ENCODE peak calls at places on chromosomes 12 and 14, in six cellular contexts. J is astrocyte of the spinal cord, D is WERI-Rb-1, Y is tibial artery, F is cardiac muscle cell, G is adipocyte. L is an unnamed sample.

GRCh38 chr14:99910337-99911268 is 117.4 kb downstream of the EML1 start:
- DNase-seq in J (peak; percentile 89), D (no peak), Y (no peak), F (peak; percentile 58), G (peak; percentile 88), L (peak; percentile 78)

GRCh38 chr14:100888789-100889315 is 14.7 kb downstream of the RTL1 start:
- DNase-seq in J (no peak), D (no peak), Y (no peak), F (peak; percentile 62), G (peak; percentile 35), L (no peak)

GRCh38 chr14:72700338-72701231 is 193.3 kb downstream of the DPF3 start:
- DNase-seq in J (no peak), D (no peak), Y (peak; percentile 38), F (peak; percentile 3), G (peak; percentile 37), L (no peak)

GRCh38 chr12:2270846-2271245 is 218.1 kb downstream of the CACNA1C start:
- DNase-seq in J (no peak), D (no peak), Y (peak; percentile 42), F (no peak), G (no peak), L (no peak)

GRCh38 chr12:84676787-84677186 is 235.8 kb downstream of the SLC6A15 start:
- DNase-seq in J (no peak), D (no peak), Y (no peak), F (no peak), G (no peak), L (no peak)

GRCh38 chr12:51519755-51520154 is 71.3 kb upstream of the SCN8A start:
- DNase-seq in J (no peak), D (no peak), Y (no peak), F (no peak), G (no peak), L (no peak)

GRCh38 chr14:75254901-75255300 is 23.7 kb upstream of the FOS start:
- DNase-seq in J (no peak), D (no peak), Y (peak; percentile 64), F (no peak), G (no peak), L (no peak)

GRCh38 chr12:81617915-81618314 is 141.2 kb downstream of the PPFIA2 start:
- DNase-seq in J (no peak), D (no peak), Y (no peak), F (peak; percentile 8), G (no peak), L (no peak)

GRCh38 chr12:124457287-124458219 is 109.9 kb downstream of the NCOR2 start:
- DNase-seq in J (peak; percentile 19), D (no peak), Y (peak; percentile 97), F (peak; percentile 72), G (peak; percentile 24), L (no peak)

DNA sequence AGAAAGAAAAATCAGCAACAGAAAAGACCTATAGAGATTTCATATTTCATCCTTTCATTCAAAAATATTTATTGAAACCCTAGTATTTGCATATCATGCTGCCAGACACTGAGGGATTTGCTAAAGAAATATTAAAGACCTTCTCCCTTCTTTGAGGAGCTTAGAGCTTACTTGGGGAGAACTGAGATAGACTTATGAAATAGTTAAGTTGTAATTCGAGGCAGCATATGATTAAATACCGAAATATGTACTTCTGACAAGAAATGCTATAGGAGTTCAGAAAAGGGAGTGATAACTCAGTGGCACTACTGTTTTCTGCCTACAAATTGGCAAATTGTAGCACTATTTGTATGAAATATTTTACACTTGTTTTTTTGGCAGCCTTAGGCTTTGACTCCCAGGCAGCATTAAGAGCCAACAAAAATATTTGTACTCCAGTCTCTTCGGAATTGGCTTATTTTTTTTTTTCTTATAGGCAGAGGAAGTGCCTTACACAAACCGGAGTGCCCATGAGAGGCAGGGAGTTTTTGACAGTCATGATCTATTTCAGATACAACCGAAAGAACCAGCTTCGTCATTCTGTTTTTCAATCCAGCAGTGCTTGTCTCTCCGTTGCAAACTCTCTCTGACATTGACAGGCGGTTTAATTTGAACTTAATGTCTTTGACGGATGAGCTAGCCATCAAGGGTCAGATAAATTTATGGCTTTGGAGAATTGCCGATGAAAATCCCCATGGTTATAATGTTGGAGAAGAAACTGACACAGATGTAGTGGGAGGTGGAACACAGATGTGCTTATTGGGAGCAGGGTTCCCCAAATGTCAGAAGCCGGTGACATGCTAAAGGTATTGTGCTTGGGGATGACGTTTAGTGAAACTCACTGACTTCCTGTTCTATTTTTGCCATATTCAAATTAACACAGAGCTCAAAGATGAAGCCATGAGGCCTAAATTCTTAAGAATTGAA is 59.4 kb downstream of the PLXNC1 start:
- DNase-seq in J (peak; percentile 16), D (no peak), Y (no peak), F (peak; percentile 66), G (peak; percentile 35), L (peak; percentile 39)
- H3K4me3 ChIP-seq in J (no peak overlapping the region), D (no peak overlapping the region), Y (peak overlapping the region; percentile 19), F (no peak overlapping the region), G (peak overlapping the region; percentile 62), L (no peak overlapping the region)

DNA sequence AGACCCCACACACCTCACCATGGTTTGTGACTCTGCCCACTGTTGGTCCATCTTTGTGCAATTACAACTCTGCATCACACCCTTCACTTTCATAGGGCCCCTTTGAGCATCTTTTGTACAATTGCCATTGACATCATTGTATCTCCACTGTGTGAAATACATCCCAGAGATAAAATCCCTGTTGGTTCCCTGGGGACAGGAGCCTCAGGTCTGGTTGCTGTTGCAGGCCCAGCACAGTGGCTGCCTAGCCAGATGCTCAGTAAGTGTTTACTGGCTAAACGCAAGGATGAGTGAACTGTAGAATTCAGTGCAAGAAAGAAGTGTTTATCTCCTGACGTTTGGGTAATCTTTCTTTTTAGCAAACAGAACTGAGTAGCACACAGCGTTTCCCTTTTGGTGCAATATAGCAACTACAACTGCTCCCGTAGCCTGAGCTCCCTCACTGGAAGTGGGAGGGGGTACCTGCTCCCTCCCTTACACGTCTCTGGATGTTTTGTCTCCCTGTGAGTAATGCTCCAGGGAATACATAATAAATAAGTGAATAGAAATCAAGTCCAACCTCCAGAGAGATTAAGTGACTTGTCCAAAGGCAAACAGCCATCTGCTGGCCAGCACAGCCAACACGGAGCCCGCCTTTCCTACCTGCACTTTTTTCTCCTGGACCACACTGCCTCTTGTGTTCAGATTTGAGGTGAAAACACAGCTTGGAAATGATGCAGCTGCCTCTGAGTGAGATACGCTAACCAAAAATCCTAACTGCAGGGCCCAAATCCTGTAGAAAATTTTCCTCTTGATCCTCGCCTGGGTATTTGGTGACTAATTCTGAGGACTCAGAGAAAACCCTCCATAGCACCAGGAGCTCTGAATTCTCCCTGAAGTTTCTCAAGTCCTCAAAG is 27.4 kb downstream of the GALNT16 start:
- DNase-seq in J (peak; percentile 10), D (peak; percentile 71), Y (peak; percentile 59), F (peak; percentile 13), G (no peak), L (no peak)
- H3K4me3 ChIP-seq in J (no peak overlapping the region), D (no peak overlapping the region), Y (no peak overlapping the region), F (no peak overlapping the region), G (no peak overlapping the region), L (no peak overlapping the region)

GRCh38 chr14:92650581-92651105 is 97.8 kb downstream of the LGMN start:
- DNase-seq in J (no peak), D (no peak), Y (no peak), F (no peak), G (no peak), L (no peak)

GRCh38 chr14:92652413-92653151 is 95.8 kb downstream of the LGMN start:
- DNase-seq in J (no peak), D (no peak), Y (no peak), F (no peak), G (no peak), L (no peak)

GRCh38 chr14:92651106-92651792 is 97.2 kb downstream of the LGMN start:
- DNase-seq in J (no peak), D (no peak), Y (peak; percentile 77), F (peak; percentile 45), G (no peak), L (no peak)

GRCh38 chr14:92653162-92653651 is 95.2 kb downstream of the LGMN start:
- DNase-seq in J (no peak), D (no peak), Y (no peak), F (no peak), G (no peak), L (no peak)

DNA sequence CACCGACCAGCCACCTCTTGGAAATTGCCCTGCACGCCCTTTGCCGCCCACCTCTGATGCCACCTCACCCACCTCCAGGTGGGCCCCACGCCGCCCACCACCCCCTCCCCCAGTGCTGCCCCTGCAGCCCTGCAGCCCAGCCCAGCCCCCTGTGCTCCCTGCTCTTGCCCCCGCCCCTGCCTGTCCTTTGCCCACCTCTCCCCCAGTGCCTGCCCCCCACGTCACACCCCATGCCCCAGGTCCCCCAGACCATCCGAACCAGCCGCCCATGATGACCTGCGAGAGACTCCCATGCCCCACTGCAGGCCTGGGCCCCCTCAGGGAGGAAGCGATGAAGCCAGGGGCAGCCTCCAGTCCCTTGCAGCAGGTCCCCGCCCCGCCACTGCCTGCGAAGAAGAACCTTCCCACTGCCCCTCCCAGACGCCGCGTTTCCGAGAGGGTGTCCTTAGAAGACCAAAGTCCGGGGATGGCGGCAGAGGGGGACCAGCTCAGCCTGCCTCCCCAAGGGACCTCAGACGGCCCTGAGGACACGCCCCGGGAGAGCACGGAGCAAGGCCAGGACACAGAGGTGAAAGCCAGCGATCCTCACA is 96.5 kb downstream of the LGMN start:
- DNase-seq in J (no peak), D (no peak), Y (peak; percentile 84), F (no peak), G (no peak), L (no peak)
- H3K4me3 ChIP-seq in J (no peak overlapping the region), D (no peak overlapping the region), Y (peak overlapping the region; percentile 33), F (no peak overlapping the region), G (no peak overlapping the region), L (no peak overlapping the region)

GRCh38 chr14:76309572-76310551 is 66.1 kb upstream of the ESRRB start:
- DNase-seq in J (no peak), D (no peak), Y (peak; percentile 68), F (peak; percentile 14), G (no peak), L (no peak)
- H3K4me3 ChIP-seq in J (no peak overlapping the region), D (no peak overlapping the region), Y (peak overlapping the region; percentile 26), F (peak overlapping the region; percentile 31), G (no peak overlapping the region), L (no peak overlapping the region)

GRCh38 chr12:57236925-57237652 is 7.6 kb downstream of the SHMT2 start:
- DNase-seq in J (no peak), D (peak; percentile 63), Y (peak; percentile 90), F (no peak), G (peak; percentile 63), L (no peak)
- H3K4me3 ChIP-seq in J (no peak overlapping the region), D (no peak overlapping the region), Y (peak overlapping the region; percentile 49), F (no peak overlapping the region), G (no peak overlapping the region), L (peak overlapping the region; percentile 41)

GRCh38 chr14:106826833-106827369 is 1300.5 kb downstream of the TMEM121 start:
- DNase-seq in J (no peak), D (no peak), Y (no peak), F (no peak), G (no peak), L (no peak)
- H3K4me3 ChIP-seq in J (no peak overlapping the region), D (no peak overlapping the region), Y (no peak overlapping the region), F (no peak overlapping the region), G (no peak overlapping the region), L (no peak overlapping the region)

L was measured in skeletal muscle cell.